ENCODE peak calls at places on chromosomes 3 and 15, in six cellular contexts. D, S, A, B, J and C are unnamed samples.

GRCh38 chr3:98979296-98979695 is 77.8 kb upstream of the DCBLD2 start:
- DNase-seq in D (no peak), S (no peak), A (no peak), B (no peak), J (no peak), C (no peak)

GRCh38 chr15:95698971-95699370 is 631.5 kb upstream of the NR2F2 start:
- DNase-seq in D (no peak), S (no peak), A (no peak), B (no peak), J (no peak), C (no peak)

GRCh38 chr15:64681424-64682024 is 93.9 kb downstream of the RBPMS2 start:
- DNase-seq in D (no peak), S (peak), A (peak), B (peak), J (no peak), C (peak)

GRCh38 chr15:101024709-101025108 is 105.6 kb downstream of the LRRK1 start:
- DNase-seq in D (no peak), S (no peak), A (no peak), B (no peak), J (no peak), C (peak)

GRCh38 chr3:72891053-72891855 is 3.4 kb downstream of the GXYLT2 start:
- DNase-seq in D (no peak), S (no peak), A (no peak), B (peak), J (no peak), C (no peak)

GRCh38 chr3:85571835-85572234 is 613.0 kb downstream of the CADM2 start:
- DNase-seq in D (no peak), S (no peak), A (no peak), B (no peak), J (no peak), C (no peak)

GRCh38 chr3:197397812-197398211 is 99.4 kb upstream of the DLG1 start:
- DNase-seq in D (no peak), S (no peak), A (no peak), B (no peak), J (no peak), C (no peak)

GRCh38 chr3:13537926-13538325 is 11.0 kb upstream of the FBLN2 start:
- DNase-seq in D (no peak), S (no peak), A (no peak), B (no peak), J (no peak), C (no peak)

GRCh38 chr3:49171119-49171774 is at the start of gene KLHDC8B:
- DNase-seq in D (peak), S (peak), A (peak), B (peak), J (peak), C (peak)

GRCh38 chr3:29141197-29141911 is 139.5 kb upstream of the RBMS3 start:
- DNase-seq in D (no peak), S (no peak), A (no peak), B (no peak), J (no peak), C (no peak)

GRCh38 chr15:42510258-42511009 is 15.0 kb downstream of the SNAP23 start:
- DNase-seq in D (no peak), S (no peak), A (no peak), B (no peak), J (no peak), C (no peak)

GRCh38 chr15:65954289-65954741 is 85.0 kb downstream of the RAB11A start:
- DNase-seq in D (no peak), S (no peak), A (no peak), B (no peak), J (no peak), C (no peak)

GRCh38 chr15:79321876-79322275 is 11.0 kb downstream of the TMED3 start:
- DNase-seq in D (no peak), S (no peak), A (no peak), B (no peak), J (no peak), C (no peak)

GRCh38 chr3:18888370-18888769 is 259.9 kb upstream of the KCNH8 start:
- DNase-seq in D (no peak), S (no peak), A (no peak), B (no peak), J (no peak), C (no peak)

GRCh38 chr3:66053783-66054094 is 15.0 kb upstream of the MAGI1 start:
- DNase-seq in D (no peak), S (no peak), A (no peak), B (no peak), J (no peak), C (peak)